ENCODE peak calls at places on chromosomes 11 and 22, in eight cellular contexts. V, G, D, S, K, L, X and J are unnamed samples.

GRCh38 chr22:45907378-45907777 is 69.6 kb downstream of the WNT7B start:
- DNase-seq in X (no peak), L (no peak), G (no peak), V (no peak), D (no peak), S (no peak), K (no peak), J (no peak)

GRCh38 chr11:76620471-76620870 is 50.1 kb downstream of the LRRC32 start:
- DNase-seq in V (no peak), L (no peak), D (no peak), G (peak; percentile 88), X (no peak), S (no peak), K (peak; percentile 39), J (no peak)

GRCh38 chr22:27790396-27791216 is 10.9 kb downstream of the MN1 start:
- DNase-seq in G (no peak), V (no peak), X (no peak), S (no peak), K (no peak), D (no peak), L (no peak), J (no peak)

GRCh38 chr11:59186130-59186594 is 14.2 kb downstream of the DTX4 start:
- DNase-seq in X (peak; percentile 88), K (no peak), D (no peak), L (peak; percentile 79), G (peak; percentile 25), S (peak; percentile 72), V (peak; percentile 76), J (no peak)

GRCh38 chr22:47190276-47190956 is 428.0 kb downstream of the TBC1D22A start:
- DNase-seq in V (peak; percentile 53), K (no peak), G (no peak), L (peak; percentile 27), X (no peak), D (peak; percentile 37), S (no peak), J (peak; percentile 3)

GRCh38 chr11:28303477-28304191 is 195.4 kb downstream of the METTL15 start:
- DNase-seq in D (no peak), S (no peak), L (no peak), X (no peak), K (no peak), V (no peak), G (peak; percentile 23), J (no peak)

GRCh38 chr11:97683733-97684132 is 1293.9 kb downstream of the JRKL start:
- DNase-seq in D (no peak), K (no peak), L (no peak), V (no peak), S (no peak), G (peak; percentile 10), X (peak; percentile 45), J (no peak)

GRCh38 chr11:11020747-11021149 is 162.9 kb upstream of the ZBED5 start:
- DNase-seq in X (no peak), S (no peak), L (no peak), V (no peak), D (no peak), K (no peak), G (no peak), J (peak; percentile 88)

GRCh38 chr11:130052556-130052955 is 17.1 kb upstream of the APLP2 start:
- DNase-seq in K (no peak), V (no peak), L (no peak), G (no peak), X (no peak), S (no peak), D (no peak), J (no peak)

GRCh38 chr11:71482216-71482615 is 29.2 kb downstream of the NADSYN1 start:
- DNase-seq in V (no peak), K (no peak), X (no peak), L (no peak), S (no peak), G (no peak), D (no peak), J (no peak)

GRCh38 chr22:36702832-36703210 is 731 bp downstream of the CACNG2 start:
- DNase-seq in K (no peak), G (no peak), V (no peak), D (no peak), X (no peak), S (no peak), L (no peak), J (no peak)

GRCh38 chr22:23514317-23515038 is 65.6 kb downstream of the IGLL1 start:
- DNase-seq in V (no peak), X (no peak), K (no peak), G (no peak), S (no peak), L (no peak), D (no peak), J (no peak)

GRCh38 chr22:18987765-18988164 is 51.7 kb upstream of the PRODH start:
- DNase-seq in L (no peak), K (no peak), S (no peak), X (peak; percentile 5), D (no peak), V (peak; percentile 68), G (peak; percentile 6), J (no peak)

GRCh38 chr22:26610072-26610958 is 7.5 kb downstream of the CRYBB1 start:
- DNase-seq in S (peak; percentile 79), V (no peak), D (no peak), G (peak; percentile 91), K (peak; percentile 82), L (peak; percentile 60), X (no peak), J (peak; percentile 20)